ENCODE peak calls at places on chromosomes 16 and 17, in nine cellular contexts. B, J, W, L, K, C, Q, Y and F are unnamed samples.

GRCh38 chr17:62718420-62718819 is 89.7 kb downstream of the MARCHF10 start:
- DNase-seq in B (no peak), J (peak), W (peak), L (no peak), K (peak), C (no peak), Q (no peak), Y (no peak), F (peak)

GRCh38 chr17:57640079-57640478 is 105.0 kb downstream of the CCDC182 start:
- DNase-seq in B (no peak), J (no peak), W (no peak), L (no peak), K (no peak), C (no peak), Q (no peak), Y (no peak), F (peak)

GRCh38 chr16:89921699-89922476 is 1.3 kb upstream of the TUBB3 start:
- DNase-seq in B (peak), J (peak), W (peak), L (peak), K (peak), C (peak), Q (no peak), Y (no peak), F (peak)

GRCh38 chr17:66300956-66301355 is 1.5 kb upstream of the PRKCA start:
- DNase-seq in B (no peak), J (no peak), W (no peak), L (no peak), K (no peak), C (no peak), Q (no peak), Y (no peak), F (no peak)

GRCh38 chr17:64081802-64082799 is 47.8 kb downstream of the ERN1 start:
- DNase-seq in B (no peak), J (peak), W (peak), L (peak), K (peak), C (no peak), Q (peak), Y (no peak), F (no peak)

GRCh38 chr17:13601776-13602551 is at the start of gene HS3ST3A1:
- DNase-seq in B (peak), J (peak), W (peak), L (no peak), K (peak), C (no peak), Q (no peak), Y (no peak), F (peak)

GRCh38 chr17:81535007-81535328 is 6.8 kb downstream of the FSCN2 start:
- DNase-seq in B (no peak), J (no peak), W (no peak), L (no peak), K (no peak), C (no peak), Q (no peak), Y (no peak), F (no peak)

GRCh38 chr16:106623-107324 is 28.7 kb downstream of the MPG start:
- DNase-seq in B (peak), J (peak), W (peak), L (peak), K (peak), C (peak), Q (no peak), Y (peak), F (peak)

GRCh38 chr17:28416703-28417311 is 10.8 kb upstream of the SLC46A1 start:
- DNase-seq in B (peak), J (peak), W (peak), L (peak), K (peak), C (peak), Q (peak), Y (peak), F (peak)

GRCh38 chr16:63131503-63131902 is 1095.3 kb upstream of the CDH8 start:
- DNase-seq in B (no peak), J (no peak), W (no peak), L (no peak), K (no peak), C (no peak), Q (no peak), Y (no peak), F (no peak)

GRCh38 chr16:22077700-22078313 is 14.5 kb upstream of the VWA3A start:
- DNase-seq in B (peak), J (peak), W (peak), L (peak), K (peak), C (peak), Q (peak), Y (peak), F (peak)

GRCh38 chr17:32253117-32253611 is 12.5 kb upstream of the RHBDL3 start:
- DNase-seq in B (peak), J (peak), W (peak), L (peak), K (peak), C (peak), Q (peak), Y (peak), F (peak)

GRCh38 chr16:3819741-3820724 is 60.5 kb downstream of the CREBBP start:
- DNase-seq in B (no peak), J (peak), W (peak), L (no peak), K (peak), C (no peak), Q (peak), Y (no peak), F (no peak)

GRCh38 chr16:67201411-67202345 is 2.7 kb downstream of the ELMO3 start:
- DNase-seq in B (no peak), J (no peak), W (no peak), L (no peak), K (no peak), C (no peak), Q (no peak), Y (no peak), F (no peak)

GRCh38 chr17:47956818-47957590 is 679 bp downstream of the PRR15L start:
- DNase-seq in B (no peak), J (no peak), W (peak), L (no peak), K (no peak), C (no peak), Q (peak), Y (no peak), F (no peak)

GRCh38 chr16:63553980-63554379 is 1517.7 kb upstream of the CDH8 start:
- DNase-seq in B (no peak), J (no peak), W (no peak), L (no peak), K (no peak), C (no peak), Q (no peak), Y (no peak), F (no peak)

GRCh38 chr16:88194397-88195020 is 188.2 kb upstream of the ZNF469 start:
- DNase-seq in B (no peak), J (no peak), W (peak), L (no peak), K (no peak), C (peak), Q (no peak), Y (no peak), F (no peak)

GRCh38 chr17:67200727-67201301 is 44.2 kb downstream of the HELZ start:
- DNase-seq in B (peak), J (peak), W (no peak), L (no peak), K (peak), C (no peak), Q (no peak), Y (no peak), F (no peak)

GRCh38 chr17:56772442-56772841 is 61.3 kb downstream of the C17orf67 start:
- DNase-seq in B (no peak), J (no peak), W (no peak), L (no peak), K (no peak), C (no peak), Q (no peak), Y (no peak), F (no peak)

GRCh38 chr17:74776044-74776962 is at the start of gene NAT9:
- DNase-seq in B (peak), J (peak), W (peak), L (peak), K (peak), C (peak), Q (peak), Y (peak), F (peak)

GRCh38 chr17:58242171-58242784 is 3.9 kb downstream of the LPO start:
- DNase-seq in B (peak), J (no peak), W (no peak), L (no peak), K (no peak), C (no peak), Q (no peak), Y (no peak), F (peak)

GRCh38 chr17:69069289-69069688 is 8.6 kb upstream of the ABCA9 start:
- DNase-seq in B (peak), J (no peak), W (no peak), L (no peak), K (no peak), C (no peak), Q (no peak), Y (no peak), F (no peak)